ENCODE peak calls at places on chromosomes 3 and 15, in four cellular contexts. F, U, D and P are unnamed samples.

GRCh38 chr3:108201258-108201657 is 21.0 kb downstream of the IFT57 start:
- DNase-seq in F (no peak), U (no peak), D (no peak), P (no peak)

GRCh38 chr15:96296264-96296663 is 34.2 kb upstream of the NR2F2 start:
- DNase-seq in F (no peak), U (peak), D (no peak), P (no peak)

GRCh38 chr3:124810970-124811369 is 76.2 kb downstream of the ITGB5 start:
- DNase-seq in F (no peak), U (no peak), D (no peak), P (no peak)

GRCh38 chr3:49255112-49255511 is 21.9 kb downstream of the C3orf62 start:
- DNase-seq in F (no peak), U (no peak), D (no peak), P (no peak)

GRCh38 chr3:153901152-153901551 is 220.0 kb upstream of the ARHGEF26 start:
- DNase-seq in F (no peak), U (peak), D (no peak), P (no peak)

GRCh38 chr3:4083225-4084015 is 219.7 kb upstream of the SETMAR start:
- DNase-seq in F (no peak), U (no peak), D (no peak), P (no peak)

GRCh38 chr15:50698101-50698500 is 11.5 kb upstream of the TRPM7 start:
- DNase-seq in F (no peak), U (no peak), D (no peak), P (no peak)

GRCh38 chr3:116394365-116394764 is 50.9 kb downstream of the LSAMP start:
- DNase-seq in F (no peak), U (peak), D (no peak), P (no peak)

GRCh38 chr3:17759901-17760300 is 17.5 kb upstream of the TBC1D5 start:
- DNase-seq in F (no peak), U (no peak), D (no peak), P (no peak)

GRCh38 chr15:80736571-80736970 is 41.5 kb downstream of the ABHD17C start:
- DNase-seq in F (no peak), U (no peak), D (no peak), P (no peak)

DNA sequence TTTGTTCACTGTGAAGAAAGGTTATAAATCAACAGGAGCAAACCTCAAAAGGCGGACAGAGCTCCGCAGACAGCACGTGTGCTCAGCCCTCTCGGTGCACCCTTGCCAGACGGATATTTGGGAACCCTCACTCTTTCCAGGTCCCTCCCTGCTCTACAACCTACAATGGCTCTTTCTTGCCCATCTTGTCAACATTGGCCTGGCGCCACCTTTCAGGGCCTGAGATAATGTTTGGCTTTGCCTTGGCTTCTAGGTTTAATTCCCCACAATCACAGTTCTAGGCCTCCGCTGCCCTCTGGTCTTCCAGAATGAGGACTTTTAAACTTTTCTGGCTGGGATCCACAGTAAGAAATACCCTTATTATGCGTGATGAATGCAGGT is 21.9 kb downstream of the THSD4 start:
- DNase-seq in F (no peak), U (no peak), D (no peak), P (no peak)
- TF ChIP-seq CTCF in F (no peak), U (no peak), D (no peak), P (no peak)

GRCh38 chr15:83920115-83920514 is 266.2 kb downstream of the ADAMTSL3 start:
- DNase-seq in F (no peak), U (no peak), D (no peak), P (no peak)
- TF ChIP-seq CTCF in F (no peak), U (no peak), D (no peak), P (no peak)

GRCh38 chr3:104101736-104102135 is 1265.0 kb upstream of the ALCAM start:
- DNase-seq in F (no peak), U (peak), D (no peak), P (no peak)

GRCh38 chr3:104102386-104102785 is 1264.3 kb upstream of the ALCAM start:
- DNase-seq in F (no peak), U (peak), D (no peak), P (no peak)
- TF ChIP-seq CTCF in F (peak), U (peak), D (peak), P (no peak)

DNA sequence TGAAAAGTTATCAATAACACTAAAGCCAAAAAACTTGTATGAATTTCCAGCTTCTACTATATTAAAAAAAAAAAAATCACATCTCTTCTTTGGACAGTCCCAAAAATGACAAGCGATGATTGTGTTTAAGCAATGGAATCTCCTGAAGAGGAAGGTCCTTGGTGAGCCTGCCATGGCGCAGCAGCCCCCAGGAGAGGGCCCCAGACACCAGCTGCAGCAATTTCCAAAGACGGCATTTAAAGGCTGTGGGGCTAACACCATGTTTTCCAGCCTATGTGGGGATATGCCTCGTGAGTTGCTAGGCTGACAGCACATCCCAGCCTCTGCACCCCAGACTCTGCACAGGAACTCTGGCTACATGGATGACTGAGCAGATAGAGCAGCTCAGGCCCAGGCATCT is 14.7 kb downstream of the SKIC8 start:
- DNase-seq in F (no peak), U (no peak), D (no peak), P (no peak)
- TF ChIP-seq CTCF in F (no peak), U (peak), D (no peak), P (no peak)

GRCh38 chr3:42847731-42848130 is 27.9 kb downstream of the CYP8B1 start:
- DNase-seq in F (no peak), U (no peak), D (no peak), P (no peak)

GRCh38 chr3:42846682-42847522 is 28.8 kb downstream of the CYP8B1 start:
- DNase-seq in F (no peak), U (no peak), D (no peak), P (no peak)

GRCh38 chr3:42851228-42851834 is 24.3 kb downstream of the CYP8B1 start:
- DNase-seq in F (no peak), U (no peak), D (no peak), P (no peak)

GRCh38 chr3:42850263-42850662 is 25.4 kb downstream of the CYP8B1 start:
- DNase-seq in F (no peak), U (no peak), D (no peak), P (no peak)

GRCh38 chr3:42849017-42849416 is 26.7 kb downstream of the CYP8B1 start:
- DNase-seq in F (no peak), U (no peak), D (no peak), P (no peak)
- TF ChIP-seq CTCF in F (no peak), U (no peak), D (no peak), P (no peak)

DNA sequence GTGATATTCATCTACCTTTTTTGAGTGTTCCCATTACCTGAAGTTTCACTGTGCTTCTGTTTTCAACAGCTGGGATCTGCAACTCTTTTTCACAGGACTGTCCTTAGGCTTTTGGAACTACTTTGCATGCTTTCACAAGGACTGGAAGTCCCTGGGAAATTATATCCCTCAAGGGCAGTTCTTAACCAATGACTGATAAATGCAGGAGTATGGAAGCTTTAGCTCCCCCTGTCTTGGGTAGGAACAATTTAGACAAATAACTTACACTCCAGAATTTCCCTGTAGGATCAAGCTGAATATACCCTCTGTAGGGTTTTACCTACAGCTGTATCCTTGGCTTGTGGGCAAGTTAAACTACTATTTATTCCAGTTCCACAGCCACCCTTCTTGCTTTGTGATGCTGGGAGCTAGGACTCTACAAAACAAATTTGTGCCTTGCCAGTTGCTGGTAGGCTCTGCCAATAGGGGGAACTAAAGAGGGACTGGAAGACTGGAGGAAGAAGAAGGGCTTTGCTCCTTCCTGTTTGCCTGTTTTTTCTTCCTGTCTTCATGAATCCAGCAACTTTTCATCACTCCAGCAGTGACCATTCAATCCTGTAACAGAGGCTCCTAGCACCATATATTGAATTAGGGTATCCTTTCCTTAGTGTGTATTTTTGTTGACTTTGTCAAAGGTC is 6.8 kb upstream of the ZNF280D start:
- DNase-seq in F (no peak), U (peak), D (no peak), P (no peak)
- TF ChIP-seq CTCF in F (no peak), U (peak), D (no peak), P (no peak)

GRCh38 chr3:30293621-30294240 is 312.7 kb upstream of the TGFBR2 start:
- DNase-seq in F (no peak), U (peak), D (no peak), P (no peak)
- TF ChIP-seq CTCF in F (no peak), U (no peak), D (no peak), P (no peak)

DNA sequence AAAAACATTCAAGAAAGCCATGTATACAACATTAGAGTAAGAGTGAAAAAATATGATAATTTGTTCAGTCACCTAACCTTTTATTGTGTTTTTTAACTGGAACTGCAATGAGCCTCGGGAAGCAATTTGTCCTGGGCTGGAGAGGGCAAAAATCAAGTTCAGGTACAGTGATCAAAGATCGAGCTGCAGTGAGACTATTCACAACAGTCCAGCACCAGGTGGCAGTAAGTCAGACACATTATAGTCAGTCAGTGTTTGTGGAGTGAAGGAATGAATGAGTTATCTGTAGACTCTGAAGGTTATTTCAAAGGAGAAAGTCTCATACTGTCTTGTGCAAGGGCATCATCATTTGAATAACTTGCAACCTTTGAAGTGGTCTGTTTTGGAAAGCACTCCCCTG is 116.6 kb downstream of the CHDH start:
- DNase-seq in F (no peak), U (no peak), D (no peak), P (no peak)
- TF ChIP-seq CTCF in F (no peak), U (no peak), D (peak), P (no peak)

DNA sequence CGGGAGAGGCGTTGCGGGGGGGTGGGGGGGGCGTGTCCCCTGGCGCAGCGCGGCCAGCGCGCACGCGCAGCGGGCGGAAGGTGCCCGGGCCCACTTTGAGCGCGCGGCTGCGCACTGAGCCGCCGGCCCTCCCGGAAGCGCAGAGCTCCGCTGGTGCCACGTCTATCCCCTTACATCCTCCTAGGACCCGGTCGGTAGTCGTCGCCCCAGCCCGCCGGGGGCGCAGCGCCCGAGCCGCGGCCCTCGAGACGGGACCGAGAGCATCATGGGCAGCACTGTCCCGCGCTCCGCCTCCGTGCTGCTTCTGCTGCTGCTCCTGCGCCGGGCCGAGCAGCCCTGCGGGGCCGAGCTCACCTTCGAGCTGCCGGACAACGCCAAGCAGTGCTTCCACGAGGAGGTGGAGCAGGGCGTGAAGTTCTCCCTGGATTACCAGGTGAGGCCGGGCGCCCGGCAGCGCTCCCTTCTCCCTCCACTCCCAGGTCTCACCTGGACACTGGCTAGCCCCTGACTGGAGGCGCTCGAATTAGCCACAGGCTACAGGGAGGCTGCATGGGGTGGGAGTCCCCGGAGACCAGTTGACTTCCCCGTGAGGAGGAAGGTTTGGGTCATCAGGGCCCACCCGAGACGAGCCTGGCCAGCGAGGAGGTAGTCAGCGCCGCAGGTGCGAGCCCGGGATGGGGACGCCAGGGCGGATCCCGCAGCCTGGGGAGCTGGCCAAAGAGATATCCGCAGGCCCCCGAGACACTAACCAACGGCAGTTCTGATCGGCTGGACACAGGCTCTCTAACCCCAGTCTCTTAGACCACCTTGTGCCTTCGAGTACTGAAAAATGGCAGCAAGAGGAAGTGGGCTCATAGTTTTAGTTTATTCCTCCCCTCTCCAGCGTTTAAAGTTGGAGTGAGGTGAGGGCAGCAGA is at the start of gene TMED3:
- DNase-seq in F (peak), U (peak), D (no peak), P (no peak)
- TF ChIP-seq CTCF in F (no peak), U (no peak), D (peak), P (no peak)

GRCh38 chr3:20668411-20668810 is 482.4 kb upstream of the SGO1 start:
- DNase-seq in F (no peak), U (peak), D (no peak), P (no peak)
- TF ChIP-seq CTCF in F (no peak), U (peak), D (no peak), P (no peak)